ENCODE peak calls at places on chromosomes 1 and 21, in nine cellular contexts. One of them, this sample, is unnamed.

GRCh38 chr1:145545055-145545454 is 62.7 kb upstream of the GPR89A start:
- DNase-seq in CD8-positive, alpha-beta T cell: no peak
- DNase-seq in GM13976: no peak
- DNase-seq in left ventricle myocardium inferior: no peak
- DNase-seq in kidney: no peak
- DNase-seq in psoas muscle: no peak
- DNase-seq in dorsolateral prefrontal cortex: no peak
- DNase-seq in pancreas: no peak
- DNase-seq in heart right ventricle: no peak
- DNase-seq in this sample: no peak

GRCh38 chr1:87334351-87335174 is 5.9 kb downstream of the LMO4 start:
- DNase-seq in CD8-positive, alpha-beta T cell: no peak
- DNase-seq in GM13976: peak
- DNase-seq in left ventricle myocardium inferior: no peak
- DNase-seq in kidney: no peak
- DNase-seq in psoas muscle: no peak
- DNase-seq in dorsolateral prefrontal cortex: no peak
- DNase-seq in pancreas: no peak
- DNase-seq in heart right ventricle: peak
- DNase-seq in this sample: peak

GRCh38 chr1:203342192-203342940 is 8.6 kb downstream of the FMOD start:
- DNase-seq in CD8-positive, alpha-beta T cell: peak
- DNase-seq in GM13976: peak
- DNase-seq in left ventricle myocardium inferior: peak
- DNase-seq in kidney: no peak
- DNase-seq in psoas muscle: no peak
- DNase-seq in dorsolateral prefrontal cortex: peak
- DNase-seq in pancreas: peak
- DNase-seq in heart right ventricle: no peak
- DNase-seq in this sample: peak

GRCh38 chr1:201171063-201172036 is 17.1 kb upstream of the TMEM9 start:
- DNase-seq in CD8-positive, alpha-beta T cell: peak
- DNase-seq in GM13976: peak
- DNase-seq in left ventricle myocardium inferior: peak
- DNase-seq in kidney: no peak
- DNase-seq in psoas muscle: peak
- DNase-seq in dorsolateral prefrontal cortex: peak
- DNase-seq in pancreas: peak
- DNase-seq in heart right ventricle: peak
- DNase-seq in this sample: peak

GRCh38 chr1:232999960-233000625 is 49.7 kb downstream of the NTPCR start:
- DNase-seq in CD8-positive, alpha-beta T cell: no peak
- DNase-seq in GM13976: no peak
- DNase-seq in left ventricle myocardium inferior: peak
- DNase-seq in kidney: no peak
- DNase-seq in psoas muscle: no peak
- DNase-seq in dorsolateral prefrontal cortex: no peak
- DNase-seq in pancreas: no peak
- DNase-seq in heart right ventricle: peak
- DNase-seq in this sample: no peak

GRCh38 chr1:186418503-186418902 is 42.4 kb downstream of the PDC start:
- DNase-seq in CD8-positive, alpha-beta T cell: no peak
- DNase-seq in GM13976: no peak
- DNase-seq in left ventricle myocardium inferior: no peak
- DNase-seq in kidney: no peak
- DNase-seq in psoas muscle: no peak
- DNase-seq in dorsolateral prefrontal cortex: no peak
- DNase-seq in pancreas: no peak
- DNase-seq in heart right ventricle: no peak
- DNase-seq in this sample: no peak

GRCh38 chr1:101236546-101237228 is at the start of gene S1PR1:
- DNase-seq in CD8-positive, alpha-beta T cell: peak
- DNase-seq in GM13976: peak
- DNase-seq in left ventricle myocardium inferior: peak
- DNase-seq in kidney: peak
- DNase-seq in psoas muscle: peak
- DNase-seq in dorsolateral prefrontal cortex: no peak
- DNase-seq in pancreas: peak
- DNase-seq in heart right ventricle: peak
- DNase-seq in this sample: peak

GRCh38 chr21:33069994-33070811 is at the start of gene OLIG1:
- DNase-seq in CD8-positive, alpha-beta T cell: no peak
- DNase-seq in GM13976: peak
- DNase-seq in left ventricle myocardium inferior: peak
- DNase-seq in kidney: peak
- DNase-seq in psoas muscle: peak
- DNase-seq in dorsolateral prefrontal cortex: peak
- DNase-seq in pancreas: no peak
- DNase-seq in heart right ventricle: peak
- DNase-seq in this sample: peak

GRCh38 chr1:15452216-15452615 is 4.3 kb upstream of the CELA2A start:
- DNase-seq in CD8-positive, alpha-beta T cell: no peak
- DNase-seq in GM13976: no peak
- DNase-seq in left ventricle myocardium inferior: no peak
- DNase-seq in kidney: no peak
- DNase-seq in psoas muscle: no peak
- DNase-seq in dorsolateral prefrontal cortex: no peak
- DNase-seq in pancreas: no peak
- DNase-seq in heart right ventricle: no peak
- DNase-seq in this sample: no peak

GRCh38 chr21:36113647-36114428 is 21.0 kb upstream of the CBR3 start:
- DNase-seq in CD8-positive, alpha-beta T cell: peak
- DNase-seq in GM13976: no peak
- DNase-seq in left ventricle myocardium inferior: no peak
- DNase-seq in kidney: peak
- DNase-seq in psoas muscle: no peak
- DNase-seq in dorsolateral prefrontal cortex: no peak
- DNase-seq in pancreas: no peak
- DNase-seq in heart right ventricle: no peak
- DNase-seq in this sample: no peak

GRCh38 chr1:12636098-12636950 is 7.6 kb upstream of the AADACL4 start:
- DNase-seq in CD8-positive, alpha-beta T cell: no peak
- DNase-seq in GM13976: no peak
- DNase-seq in left ventricle myocardium inferior: peak
- DNase-seq in kidney: no peak
- DNase-seq in psoas muscle: peak
- DNase-seq in dorsolateral prefrontal cortex: no peak
- DNase-seq in pancreas: no peak
- DNase-seq in heart right ventricle: peak
- DNase-seq in this sample: no peak

GRCh38 chr1:115761601-115762302 is 6.8 kb downstream of the CASQ2 start:
- DNase-seq in CD8-positive, alpha-beta T cell: no peak
- DNase-seq in GM13976: no peak
- DNase-seq in left ventricle myocardium inferior: no peak
- DNase-seq in kidney: no peak
- DNase-seq in psoas muscle: no peak
- DNase-seq in dorsolateral prefrontal cortex: no peak
- DNase-seq in pancreas: no peak
- DNase-seq in heart right ventricle: no peak
- DNase-seq in this sample: no peak

GRCh38 chr1:115767403-115767802 is 1.1 kb downstream of the CASQ2 start:
- DNase-seq in CD8-positive, alpha-beta T cell: no peak
- DNase-seq in GM13976: no peak
- DNase-seq in left ventricle myocardium inferior: no peak
- DNase-seq in kidney: no peak
- DNase-seq in psoas muscle: peak
- DNase-seq in dorsolateral prefrontal cortex: no peak
- DNase-seq in pancreas: no peak
- DNase-seq in heart right ventricle: no peak
- DNase-seq in this sample: no peak

GRCh38 chr1:115762792-115763191 is 5.7 kb downstream of the CASQ2 start:
- DNase-seq in CD8-positive, alpha-beta T cell: no peak
- DNase-seq in GM13976: no peak
- DNase-seq in left ventricle myocardium inferior: no peak
- DNase-seq in kidney: no peak
- DNase-seq in psoas muscle: no peak
- DNase-seq in dorsolateral prefrontal cortex: no peak
- DNase-seq in pancreas: no peak
- DNase-seq in heart right ventricle: no peak
- DNase-seq in this sample: no peak

GRCh38 chr1:115765091-115765490 is 3.4 kb downstream of the CASQ2 start:
- DNase-seq in CD8-positive, alpha-beta T cell: no peak
- DNase-seq in GM13976: no peak
- DNase-seq in left ventricle myocardium inferior: no peak
- DNase-seq in kidney: no peak
- DNase-seq in psoas muscle: no peak
- DNase-seq in dorsolateral prefrontal cortex: no peak
- DNase-seq in pancreas: no peak
- DNase-seq in heart right ventricle: no peak
- DNase-seq in this sample: no peak

DNA sequence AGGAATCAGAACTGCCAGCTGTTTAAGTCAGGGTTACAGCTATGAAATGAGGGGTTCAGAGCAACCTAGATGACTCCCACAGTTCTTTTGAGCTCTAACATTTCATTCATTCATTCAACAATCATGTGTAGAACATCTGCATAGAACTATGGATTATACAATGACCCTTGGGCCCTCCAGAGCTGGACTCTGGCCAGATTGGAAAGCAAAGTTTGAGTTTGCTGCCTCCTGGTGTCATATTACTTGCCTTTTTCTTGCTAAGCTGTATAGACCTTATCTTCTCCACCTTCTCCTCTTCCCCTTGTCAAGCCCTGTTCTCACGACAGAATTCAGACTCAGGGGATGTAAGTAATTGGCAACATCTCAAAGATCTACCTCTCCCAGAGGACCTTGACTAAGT is 4.0 kb downstream of the CASQ2 start:
- DNase-seq in CD8-positive, alpha-beta T cell: no peak
- DNase-seq in GM13976: no peak
- DNase-seq in left ventricle myocardium inferior: no peak
- DNase-seq in kidney: no peak
- DNase-seq in psoas muscle: no peak
- DNase-seq in dorsolateral prefrontal cortex: no peak
- DNase-seq in pancreas: peak
- DNase-seq in heart right ventricle: no peak
- DNase-seq in this sample: peak
- TF ChIP-seq CTCF in CD8-positive, alpha-beta T cell: no peak
- TF ChIP-seq CTCF in GM13976: no peak
- TF ChIP-seq CTCF in left ventricle myocardium inferior: peak
- TF ChIP-seq CTCF in kidney: peak
- TF ChIP-seq CTCF in psoas muscle: peak
- TF ChIP-seq CTCF in dorsolateral prefrontal cortex: peak
- TF ChIP-seq CTCF in pancreas: peak
- TF ChIP-seq CTCF in heart right ventricle: peak
- TF ChIP-seq CTCF in this sample: peak

DNA sequence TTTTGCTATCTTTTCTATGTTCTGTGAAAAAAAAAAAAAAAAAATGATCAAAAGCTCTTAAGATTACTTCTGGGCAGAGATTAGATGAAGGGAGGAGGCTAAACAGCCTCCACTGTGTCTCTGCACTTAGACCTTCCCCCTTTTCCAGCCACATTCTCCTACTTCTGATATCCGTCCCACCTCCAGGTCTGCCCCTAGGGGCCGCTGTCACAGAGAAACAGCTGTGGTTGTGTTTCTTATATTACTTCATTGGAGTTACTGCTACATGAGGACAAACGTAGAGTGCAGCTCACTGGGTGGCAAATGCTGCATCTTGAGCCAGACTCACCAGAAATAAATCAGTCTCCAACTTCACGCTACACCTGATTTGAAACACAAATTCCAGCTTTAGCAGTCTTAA is 125.4 kb upstream of the PTBP2 start:
- DNase-seq in CD8-positive, alpha-beta T cell: no peak
- DNase-seq in GM13976: peak
- DNase-seq in left ventricle myocardium inferior: no peak
- DNase-seq in kidney: no peak
- DNase-seq in psoas muscle: no peak
- DNase-seq in dorsolateral prefrontal cortex: no peak
- DNase-seq in pancreas: no peak
- DNase-seq in heart right ventricle: no peak
- DNase-seq in this sample: peak
- TF ChIP-seq CTCF in CD8-positive, alpha-beta T cell: no peak
- TF ChIP-seq CTCF in GM13976: peak
- TF ChIP-seq CTCF in left ventricle myocardium inferior: peak
- TF ChIP-seq CTCF in kidney: peak
- TF ChIP-seq CTCF in psoas muscle: peak
- TF ChIP-seq CTCF in dorsolateral prefrontal cortex: peak
- TF ChIP-seq CTCF in pancreas: no peak
- TF ChIP-seq CTCF in heart right ventricle: peak
- TF ChIP-seq CTCF in this sample: peak

GRCh38 chr1:9320520-9321479 is 28.1 kb downstream of the SPSB1 start:
- DNase-seq in CD8-positive, alpha-beta T cell: no peak
- DNase-seq in GM13976: no peak
- DNase-seq in left ventricle myocardium inferior: no peak
- DNase-seq in kidney: no peak
- DNase-seq in psoas muscle: no peak
- DNase-seq in dorsolateral prefrontal cortex: no peak
- DNase-seq in pancreas: no peak
- DNase-seq in heart right ventricle: no peak
- DNase-seq in this sample: no peak

GRCh38 chr1:9321480-9321849 is 28.8 kb downstream of the SPSB1 start:
- DNase-seq in CD8-positive, alpha-beta T cell: no peak
- DNase-seq in GM13976: no peak
- DNase-seq in left ventricle myocardium inferior: no peak
- DNase-seq in kidney: no peak
- DNase-seq in psoas muscle: no peak
- DNase-seq in dorsolateral prefrontal cortex: no peak
- DNase-seq in pancreas: no peak
- DNase-seq in heart right ventricle: no peak
- DNase-seq in this sample: no peak

GRCh38 chr1:9319789-9320519 is 27.3 kb downstream of the SPSB1 start:
- DNase-seq in CD8-positive, alpha-beta T cell: no peak
- DNase-seq in GM13976: no peak
- DNase-seq in left ventricle myocardium inferior: no peak
- DNase-seq in kidney: no peak
- DNase-seq in psoas muscle: no peak
- DNase-seq in dorsolateral prefrontal cortex: no peak
- DNase-seq in pancreas: no peak
- DNase-seq in heart right ventricle: no peak
- DNase-seq in this sample: no peak

GRCh38 chr1:9317591-9318331 is 25.1 kb downstream of the SPSB1 start:
- DNase-seq in CD8-positive, alpha-beta T cell: no peak
- DNase-seq in GM13976: no peak
- DNase-seq in left ventricle myocardium inferior: peak
- DNase-seq in kidney: no peak
- DNase-seq in psoas muscle: peak
- DNase-seq in dorsolateral prefrontal cortex: no peak
- DNase-seq in pancreas: no peak
- DNase-seq in heart right ventricle: no peak
- DNase-seq in this sample: no peak

GRCh38 chr1:9319208-9319788 is 26.6 kb downstream of the SPSB1 start:
- DNase-seq in CD8-positive, alpha-beta T cell: no peak
- DNase-seq in GM13976: no peak
- DNase-seq in left ventricle myocardium inferior: no peak
- DNase-seq in kidney: no peak
- DNase-seq in psoas muscle: no peak
- DNase-seq in dorsolateral prefrontal cortex: no peak
- DNase-seq in pancreas: no peak
- DNase-seq in heart right ventricle: no peak
- DNase-seq in this sample: no peak
- TF ChIP-seq CTCF in CD8-positive, alpha-beta T cell: no peak
- TF ChIP-seq CTCF in GM13976: no peak
- TF ChIP-seq CTCF in left ventricle myocardium inferior: no peak
- TF ChIP-seq CTCF in kidney: no peak
- TF ChIP-seq CTCF in psoas muscle: no peak
- TF ChIP-seq CTCF in dorsolateral prefrontal cortex: no peak
- TF ChIP-seq CTCF in pancreas: no peak
- TF ChIP-seq CTCF in heart right ventricle: no peak
- TF ChIP-seq CTCF in this sample: no peak

DNA sequence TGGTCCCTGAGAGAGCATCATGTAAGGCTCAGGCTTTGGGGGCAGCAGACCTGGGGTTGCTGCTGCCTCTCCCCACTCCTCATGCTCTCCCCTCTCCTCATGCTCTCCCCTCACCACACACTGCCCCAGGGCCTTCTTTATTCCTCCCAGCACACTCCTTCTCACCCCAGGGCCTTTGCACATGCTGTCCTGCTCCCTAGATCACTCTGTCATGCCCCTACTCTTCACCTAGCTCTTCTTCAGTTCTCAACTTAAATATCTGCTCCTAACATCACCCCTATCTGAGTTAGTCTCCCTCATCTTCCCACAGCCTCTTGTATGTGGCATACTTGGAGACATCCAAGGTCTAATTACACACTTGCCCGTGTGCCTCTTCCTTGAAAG is 725.3 kb downstream of the PTPRU start:
- DNase-seq in CD8-positive, alpha-beta T cell: no peak
- DNase-seq in GM13976: no peak
- DNase-seq in left ventricle myocardium inferior: no peak
- DNase-seq in kidney: no peak
- DNase-seq in psoas muscle: no peak
- DNase-seq in dorsolateral prefrontal cortex: no peak
- DNase-seq in pancreas: no peak
- DNase-seq in heart right ventricle: no peak
- DNase-seq in this sample: no peak
- TF ChIP-seq CTCF in CD8-positive, alpha-beta T cell: no peak
- TF ChIP-seq CTCF in GM13976: no peak
- TF ChIP-seq CTCF in left ventricle myocardium inferior: no peak
- TF ChIP-seq CTCF in kidney: no peak
- TF ChIP-seq CTCF in psoas muscle: no peak
- TF ChIP-seq CTCF in dorsolateral prefrontal cortex: no peak
- TF ChIP-seq CTCF in pancreas: no peak
- TF ChIP-seq CTCF in heart right ventricle: no peak
- TF ChIP-seq CTCF in this sample: no peak

This sample was measured in neural crest cell.